ENCODE peak calls at places on chromosomes 13 and 19, in ten cellular contexts. P, O, R, V, B, K, H, W, D and C are unnamed samples.

GRCh38 chr13:50370303-50370950 is 355.2 kb downstream of the KCNRG start:
- DNase-seq in R (no peak), W (no peak), B (peak; percentile 87), H (no peak), D (no peak), O (no peak), V (no peak), P (no peak), K (no peak), C (no peak)

GRCh38 chr19:56701895-56702294 is 30.3 kb upstream of the ZNF835 start:
- DNase-seq in W (no peak), B (no peak), V (no peak), O (no peak), K (no peak), H (no peak), P (no peak), R (no peak), D (no peak), C (no peak)

GRCh38 chr13:24063281-24063851 is 97.2 kb upstream of the SPATA13 start:
- DNase-seq in O (no peak), R (no peak), B (peak; percentile 25), K (no peak), V (peak; percentile 71), W (no peak), H (no peak), D (no peak), P (no peak), C (no peak)

GRCh38 chr13:50224534-50224933 is 209.3 kb downstream of the KCNRG start:
- DNase-seq in R (no peak), W (no peak), D (no peak), H (peak; percentile 61), B (peak; percentile 90), K (peak; percentile 46), P (no peak), V (no peak), O (peak; percentile 51), C (no peak)

GRCh38 chr19:32917612-32917996 is 48.0 kb upstream of the SLC7A9 start:
- DNase-seq in W (no peak), K (no peak), V (no peak), P (no peak), B (no peak), O (no peak), H (no peak), D (no peak), R (no peak), C (no peak)

GRCh38 chr13:95411641-95412040 is 110.4 kb upstream of the ABCC4 start:
- DNase-seq in D (no peak), O (no peak), B (no peak), K (no peak), H (peak; percentile 9), W (no peak), P (no peak), R (no peak), V (no peak), C (no peak)

GRCh38 chr19:10290439-10290875 is 705 bp downstream of the ICAM5 start:
- DNase-seq in H (peak; percentile 73), R (no peak), B (peak; percentile 62), P (no peak), K (no peak), D (no peak), V (peak; percentile 44), W (no peak), O (peak; percentile 7), C (no peak)

GRCh38 chr19:4694211-4694987 is 24.3 kb upstream of the MYDGF start:
- DNase-seq in K (no peak), W (no peak), R (peak; percentile 97), O (peak; percentile 94), B (peak; percentile 14), H (peak; percentile 85), V (no peak), D (peak; percentile 80), P (no peak), C (no peak)

GRCh38 chr13:52862358-52863206 is 14.1 kb upstream of the PCDH8 start:
- DNase-seq in D (no peak), H (peak; percentile 6), R (no peak), O (no peak), P (no peak), W (no peak), B (peak; percentile 35), K (no peak), V (no peak), C (no peak)

GRCh38 chr19:53507523-53508442 is 30.2 kb upstream of the ZNF331 start:
- DNase-seq in V (no peak), B (no peak), P (no peak), H (no peak), D (no peak), O (peak; percentile 41), R (no peak), W (no peak), K (no peak), C (no peak)

GRCh38 chr19:36040495-36040894 is 7.8 kb upstream of the CLIP3 start:
- DNase-seq in O (no peak), B (no peak), D (no peak), K (no peak), H (no peak), V (no peak), W (no peak), P (no peak), R (no peak), C (no peak)

GRCh38 chr13:95924389-95924994 is 128.7 kb downstream of the UGGT2 start:
- DNase-seq in R (no peak), V (no peak), H (peak; percentile 89), D (no peak), W (no peak), B (peak; percentile 88), K (no peak), O (peak; percentile 86), P (no peak), C (no peak)

GRCh38 chr13:55087085-55087484 is 2053.6 kb upstream of the PRR20A start:
- DNase-seq in H (no peak), B (no peak), W (no peak), R (no peak), K (no peak), D (no peak), O (no peak), P (no peak), V (no peak), C (no peak)